ENCODE peak calls at places on chromosomes 16 and 17, in eight cellular contexts. P, A, G, U, I, L, H and O are unnamed samples.

GRCh38 chr17:27390540-27390939 is 65.7 kb upstream of the KSR1 start:
- DNase-seq in G (no peak), L (peak; percentile 78), P (peak; percentile 41), I (no peak), H (no peak), A (no peak), U (no peak), O (no peak)

GRCh38 chr17:81561494-81561885 is 9.3 kb upstream of the FAAP100 start:
- DNase-seq in G (peak; percentile 84), A (no peak), U (peak; percentile 82), H (no peak), P (no peak), L (no peak), I (peak; percentile 59), O (no peak)

GRCh38 chr16:20674684-20675487 is 22.6 kb downstream of the ACSM1 start:
- DNase-seq in H (peak; percentile 48), P (no peak), A (no peak), I (no peak), L (no peak), G (no peak), U (peak; percentile 1), O (no peak)

GRCh38 chr17:49841548-49841947 is 6.3 kb downstream of the TAC4 start:
- DNase-seq in H (no peak), L (no peak), U (no peak), I (no peak), G (no peak), A (no peak), P (no peak), O (no peak)

GRCh38 chr17:16215273-16215964 is at the start of gene NCOR1:
- DNase-seq in H (peak; percentile 92), L (peak; percentile 86), I (peak; percentile 93), G (peak; percentile 92), A (peak; percentile 96), U (peak; percentile 94), P (peak; percentile 75), O (peak; percentile 97)

GRCh38 chr17:32243712-32244111 is 21.9 kb upstream of the RHBDL3 start:
- DNase-seq in P (no peak), U (no peak), H (no peak), I (no peak), A (no peak), G (no peak), L (no peak), O (no peak)

GRCh38 chr16:78478267-78478821 is 378.9 kb downstream of the WWOX start:
- DNase-seq in H (no peak), P (no peak), A (no peak), I (no peak), G (peak; percentile 0), U (no peak), L (no peak), O (no peak)

GRCh38 chr17:41966453-41967140 is at the start of gene CNP:
- DNase-seq in H (peak; percentile 97), P (peak; percentile 76), I (peak; percentile 89), G (peak; percentile 79), A (peak; percentile 91), U (peak; percentile 91), L (peak; percentile 90), O (peak; percentile 96)

GRCh38 chr17:78599419-78599818 is 22.2 kb upstream of the DNAH17 start:
- DNase-seq in U (no peak), H (no peak), P (no peak), L (no peak), A (no peak), G (no peak), I (peak; percentile 28), O (no peak)

GRCh38 chr17:69870091-69870530 is 204.9 kb upstream of the KCNJ16 start:
- DNase-seq in G (peak; percentile 82), L (no peak), I (no peak), P (no peak), A (peak; percentile 88), U (peak; percentile 97), H (no peak), O (no peak)

GRCh38 chr16:73365010-73365409 is 317.1 kb upstream of the ZFHX3 start:
- DNase-seq in A (no peak), H (no peak), U (peak; percentile 27), P (no peak), I (peak; percentile 39), L (no peak), G (no peak), O (peak; percentile 32)

GRCh38 chr17:81514735-81515529 is 2.3 kb upstream of the ACTG1 start:
- DNase-seq in A (peak; percentile 92), H (peak; percentile 85), L (no peak), G (peak; percentile 64), U (peak; percentile 87), I (peak; percentile 85), P (no peak), O (peak; percentile 92)

GRCh38 chr16:57859331-57859730 is 57.0 kb upstream of the KIFC3 start:
- DNase-seq in I (peak; percentile 18), L (no peak), U (peak; percentile 63), G (peak; percentile 28), H (peak; percentile 18), A (peak; percentile 64), P (no peak), O (no peak)

GRCh38 chr17:36949461-36949927 is 740 bp downstream of the AATF start:
- DNase-seq in P (no peak), A (peak; percentile 63), H (peak; percentile 57), G (peak; percentile 50), I (peak; percentile 60), U (no peak), L (no peak), O (no peak)

GRCh38 chr17:48499248-48499647 is 31.6 kb downstream of the HOXB1 start:
- DNase-seq in G (peak; percentile 73), I (peak; percentile 49), U (no peak), A (no peak), L (no peak), H (no peak), P (no peak), O (no peak)

GRCh38 chr17:80813318-80813717 is 178.3 kb upstream of the CHMP6 start:
- DNase-seq in I (no peak), H (no peak), U (no peak), L (no peak), P (no peak), G (no peak), A (no peak), O (no peak)

GRCh38 chr17:59723607-59724006 is 16.2 kb downstream of the VMP1 start:
- DNase-seq in G (no peak), A (no peak), P (no peak), U (no peak), I (no peak), L (no peak), H (no peak), O (no peak)

GRCh38 chr17:77186141-77186604 is 45.4 kb downstream of the SEC14L1 start:
- DNase-seq in I (no peak), A (no peak), U (no peak), G (no peak), P (no peak), L (no peak), H (no peak), O (peak; percentile 63)